ENCODE peak calls at places on chromosomes 16 and 17, in five cellular contexts. F is H1, H is SK-N-SH, Y is K562, S is HepG2. K is an unnamed sample.

GRCh38 chr17:31522987-31523495 is 131.6 kb downstream of the RAB11FIP4 start:
- DNase-seq in H (no peak), F (no peak), Y (no peak), S (no peak), K (no peak)

GRCh38 chr17:60959011-60959410 is 281.4 kb downstream of the BCAS3 start:
- DNase-seq in S (no peak), F (no peak), Y (no peak), H (no peak), K (no peak)

GRCh38 chr17:39566092-39566491 is 41.6 kb downstream of the NEUROD2 start:
- DNase-seq in Y (no peak), S (no peak), H (no peak), F (no peak), K (no peak)

GRCh38 chr16:81842564-81843242 is 63.6 kb downstream of the PLCG2 start:
- DNase-seq in S (no peak), H (no peak), Y (no peak), F (no peak), K (no peak)

GRCh38 chr17:42665581-42666001 is 6.5 kb downstream of the TUBG2 start:
- DNase-seq in S (no peak), F (no peak), Y (no peak), H (no peak), K (no peak)

GRCh38 chr16:31460582-31461002 is 1.3 kb downstream of the ARMC5 start:
- DNase-seq in F (no peak), H (peak; percentile 56), Y (no peak), S (peak; percentile 54), K (no peak)

GRCh38 chr17:48951572-48951971 is 6.9 kb upstream of the SNF8 start:
- DNase-seq in F (no peak), H (no peak), S (no peak), Y (no peak), K (no peak)

GRCh38 chr16:81939164-81940067 is 71.9 kb downstream of the SDR42E1 start:
- DNase-seq in F (no peak), H (no peak), S (no peak), Y (no peak), K (no peak)

GRCh38 chr17:65027305-65027704 is 29.2 kb downstream of the GNA13 start:
- DNase-seq in F (peak; percentile 17), Y (peak; percentile 54), S (peak; percentile 15), H (peak; percentile 52), K (peak; percentile 45)

GRCh38 chr17:82970818-82971610 is 108.4 kb upstream of the METRNL start:
- DNase-seq in Y (no peak), F (no peak), H (no peak), S (no peak), K (no peak)

GRCh38 chr17:19411641-19412040 is 609 bp downstream of the RNF112 start:
- DNase-seq in F (no peak), S (no peak), Y (no peak), H (peak; percentile 73), K (no peak)

GRCh38 chr17:77365584-77366186 is 224.9 kb downstream of the SEC14L1 start:
- DNase-seq in Y (no peak), S (no peak), F (no peak), H (peak; percentile 48), K (no peak)

GRCh38 chr16:26394409-26394808 is 672.3 kb upstream of the C16orf82 start:
- DNase-seq in H (no peak), F (no peak), Y (no peak), S (no peak), K (no peak)

GRCh38 chr17:71633391-71633849 is 487.4 kb upstream of the SOX9 start:
- DNase-seq in F (no peak), Y (no peak), S (no peak), H (no peak), K (no peak)

GRCh38 chr17:28908640-28909098 is 5.8 kb upstream of the DHRS13 start:
- DNase-seq in S (peak; percentile 86), F (no peak), Y (no peak), H (no peak), K (no peak)

GRCh38 chr17:66371561-66371960 is 69.1 kb downstream of the PRKCA start:
- DNase-seq in F (no peak), H (no peak), Y (no peak), S (no peak), K (no peak)

GRCh38 chr17:14299261-14300093 is 1.4 kb upstream of the HS3ST3B1 start:
- DNase-seq in H (no peak), Y (peak; percentile 24), F (no peak), S (peak; percentile 65), K (no peak)

GRCh38 chr16:18803569-18804462 is 2.5 kb upstream of the ARL6IP1 start:
- DNase-seq in S (no peak), H (no peak), Y (no peak), F (no peak), K (no peak)

DNA sequence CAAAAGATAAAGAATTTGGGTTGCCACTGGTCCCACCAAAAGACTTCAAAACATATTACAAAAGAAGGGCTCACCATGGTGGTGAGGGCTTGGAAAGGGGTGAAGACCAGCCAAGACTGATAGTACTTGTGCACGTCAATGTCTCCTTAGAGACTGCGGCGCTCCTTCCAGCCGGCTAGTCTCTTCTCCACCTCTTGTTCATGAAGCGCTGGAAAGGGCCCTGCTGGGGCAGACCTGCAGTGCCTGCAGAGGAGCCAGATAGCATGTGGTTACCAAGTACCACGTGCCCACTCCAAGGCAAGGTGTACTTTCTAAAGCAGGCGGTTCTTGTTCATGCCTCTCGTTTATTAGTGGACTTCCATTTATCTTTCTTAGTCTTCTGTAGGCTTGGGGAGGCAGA is 92.7 kb upstream of the FAM20A start:
- DNase-seq in S (no peak), F (no peak), Y (no peak), H (no peak), K (no peak)
- TF ChIP-seq USF2 in S (no peak), F (no peak), Y (no peak), H (no peak), K (no peak)

DNA sequence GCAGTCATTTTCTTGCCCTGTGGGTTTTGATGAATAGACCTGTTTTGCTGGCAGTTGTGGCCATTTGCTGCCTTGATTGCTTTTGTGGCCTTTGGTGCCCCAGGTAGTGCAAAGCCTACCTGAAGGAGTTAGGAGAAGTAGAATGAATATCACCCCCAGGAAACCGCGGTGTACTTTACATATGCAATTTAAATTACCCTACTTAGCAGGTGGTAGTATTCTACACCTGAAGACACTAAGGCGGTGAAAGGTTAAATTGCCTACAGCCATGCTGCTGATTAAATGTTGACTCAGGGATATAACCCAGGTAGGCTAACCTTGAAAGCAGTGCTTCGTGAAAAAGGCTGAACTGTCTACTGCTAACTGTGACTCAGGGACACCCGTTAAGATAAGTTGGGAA is 27.2 kb upstream of the WWOX start:
- DNase-seq in F (peak; percentile 59), Y (no peak), H (no peak), S (no peak), K (no peak)
- TF ChIP-seq POLR2AphosphoS5 in F (peak; percentile 95), Y (no peak), H (no peak), S (no peak), K (no peak)

DNA sequence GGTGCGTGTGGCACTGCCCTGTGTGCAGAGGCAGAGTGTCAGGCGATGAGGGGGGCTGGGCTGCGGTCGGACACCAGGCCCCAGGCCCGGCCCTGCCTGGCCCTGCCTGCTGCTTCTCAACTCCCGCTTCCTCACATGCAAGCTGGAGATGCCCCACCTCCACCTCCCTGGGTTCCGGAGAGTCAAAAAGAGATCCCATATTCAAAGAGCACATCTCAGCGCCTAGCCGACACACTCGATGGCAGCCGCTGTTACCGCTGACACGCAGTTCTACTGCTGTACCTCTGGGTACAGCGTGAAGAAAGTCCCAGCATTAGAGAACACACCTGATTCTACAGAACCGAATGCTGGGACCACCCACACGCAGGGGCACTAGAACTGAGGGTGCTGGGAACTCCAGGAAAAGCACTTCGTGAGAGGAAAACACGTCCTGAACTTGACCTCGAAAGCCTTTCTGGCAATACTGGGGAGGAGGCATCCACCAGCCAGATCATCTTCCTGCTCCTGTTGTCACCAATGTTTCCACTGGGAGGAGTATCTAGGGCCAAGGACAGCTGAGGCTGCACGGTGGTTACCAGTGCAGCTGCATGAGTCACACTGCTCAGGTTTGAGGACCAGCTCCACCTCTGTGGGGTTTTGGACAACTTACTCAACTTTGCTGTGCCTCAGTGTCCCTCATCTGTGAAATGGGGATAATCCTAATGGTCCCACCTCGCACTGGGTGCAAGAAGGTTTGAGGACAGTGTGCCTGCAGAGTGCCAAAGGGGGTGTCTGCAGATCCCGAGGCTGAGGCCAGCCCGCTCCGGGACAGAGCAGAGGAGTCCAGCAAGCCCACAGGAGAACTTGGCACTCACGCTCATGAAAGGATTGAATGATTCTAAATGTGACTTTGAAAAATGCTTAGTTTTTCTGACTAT is 100.4 kb upstream of the DNAH17 start:
- DNase-seq in H (no peak), S (peak; percentile 61), F (no peak), Y (no peak), K (no peak)
- TF ChIP-seq USF2 in H (no peak), S (no peak), F (no peak), Y (no peak), K (no peak)

GRCh38 chr17:6749519-6749918 is 6.3 kb upstream of the XAF1 start:
- DNase-seq in F (no peak), Y (no peak), S (no peak), H (no peak), K (no peak)

GRCh38 chr17:6755281-6755680 is 565 bp upstream of the XAF1 start:
- DNase-seq in Y (no peak), F (no peak), S (no peak), H (peak; percentile 36), K (no peak)

GRCh38 chr17:6753565-6753964 is 2.3 kb upstream of the XAF1 start:
- DNase-seq in Y (no peak), S (no peak), F (no peak), H (no peak), K (no peak)

GRCh38 chr17:6753006-6753445 is 2.8 kb upstream of the XAF1 start:
- DNase-seq in Y (no peak), F (no peak), H (no peak), S (peak; percentile 11), K (no peak)

DNA sequence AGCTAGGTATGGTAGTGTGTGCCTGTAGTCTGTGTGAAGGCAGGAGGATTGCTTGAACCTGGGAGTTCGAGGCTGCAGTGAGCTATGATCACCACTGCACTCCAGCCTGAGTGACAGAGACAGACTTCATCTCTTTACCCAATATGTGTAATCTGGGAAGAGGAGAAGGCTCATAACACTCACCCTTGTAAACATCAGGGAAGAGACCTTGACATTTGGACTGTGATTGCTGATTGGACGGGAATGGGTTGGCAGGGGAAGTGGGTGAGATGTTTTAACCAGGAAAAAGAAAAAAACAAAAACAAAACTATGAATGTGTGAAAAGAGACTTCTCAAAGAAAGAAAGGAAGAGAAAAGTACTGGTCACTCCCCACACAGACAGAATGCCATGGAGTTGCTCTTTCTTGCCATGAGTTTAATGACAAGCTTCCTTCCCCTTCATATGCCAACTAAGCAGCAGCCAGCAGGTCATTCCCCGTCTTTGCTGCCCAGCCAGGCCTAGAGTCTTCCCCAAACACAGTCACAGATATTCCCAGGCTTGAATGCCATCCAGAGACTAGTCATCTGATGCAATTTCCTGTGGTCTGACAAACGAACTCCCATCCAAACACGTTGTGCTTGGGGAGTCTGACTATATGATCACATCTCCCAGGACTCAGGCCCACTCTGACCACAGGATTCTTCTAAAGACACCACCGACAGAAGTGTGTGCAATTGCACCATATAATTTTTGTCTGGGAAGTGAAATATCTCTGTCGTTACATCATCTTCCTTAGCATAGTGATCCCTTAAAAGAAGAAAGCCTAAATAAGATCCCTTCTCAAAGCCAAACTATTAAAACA is 3.6 kb upstream of the XAF1 start:
- DNase-seq in H (no peak), F (no peak), S (peak; percentile 81), Y (no peak), K (no peak)
- TF ChIP-seq POLR2AphosphoS5 in H (no peak), F (no peak), S (no peak), Y (no peak), K (no peak)